ENCODE peak calls at places on chromosome 4, in eight cellular contexts. Q is ELR; C is ureter; S is cerebellar cortex; I is tibial nerve; X is stimulated activated CD8-positive, alpha-beta memory T cell treated with anti-CD3 and anti-CD28 coated beads, Interleukin-4, amount 100 ng/mL, for 24 hours; Y is CD8-positive, alpha-beta memory T cell; A is pancreas. G is an unnamed sample.

GRCh38 chr4:61853041-61853440 is 652.9 kb downstream of the ADGRL3 start:
- DNase-seq in Q (no peak), C (no peak), S (no peak), I (no peak), X (no peak), Y (no peak), A (no peak), G (no peak)

GRCh38 chr4:182449960-182450359 is 206.8 kb downstream of the TENM3 start:
- DNase-seq in Q (no peak), C (no peak), S (peak; percentile 43), I (no peak), X (no peak), Y (no peak), A (no peak), G (no peak)

GRCh38 chr4:75412746-75413145 is 101.5 kb downstream of the RCHY1 start:
- DNase-seq in Q (no peak), C (no peak), S (no peak), I (no peak), X (no peak), Y (no peak), A (no peak), G (no peak)

GRCh38 chr4:78720994-78721677 is 55.0 kb upstream of the BMP2K start:
- DNase-seq in Q (no peak), C (no peak), S (no peak), I (no peak), X (peak; percentile 1), Y (no peak), A (no peak), G (no peak)

GRCh38 chr4:42401171-42401570 is 3.9 kb downstream of the SHISA3 start:
- DNase-seq in Q (no peak), C (no peak), S (peak; percentile 13), I (no peak), X (no peak), Y (no peak), A (peak; percentile 17), G (peak; percentile 67)

GRCh38 chr4:55121246-55121645 is 4.1 kb downstream of the KDR start:
- DNase-seq in Q (no peak), C (no peak), S (no peak), I (no peak), X (no peak), Y (no peak), A (no peak), G (no peak)

GRCh38 chr4:7431696-7432530 is 2.8 kb downstream of the PSAPL1 start:
- DNase-seq in Q (no peak), C (no peak), S (no peak), I (no peak), X (no peak), Y (no peak), A (no peak), G (no peak)

GRCh38 chr4:76589872-76590846 is 155.1 kb downstream of the SHROOM3 start:
- DNase-seq in Q (peak; percentile 94), C (no peak), S (peak; percentile 87), I (no peak), X (no peak), Y (no peak), A (peak; percentile 53), G (peak; percentile 74)

GRCh38 chr4:22897520-22898108 is 204.9 kb downstream of the GBA3 start:
- DNase-seq in Q (peak; percentile 19), C (no peak), S (peak; percentile 22), I (no peak), X (no peak), Y (no peak), A (peak; percentile 30), G (no peak)

GRCh38 chr4:145816091-145816490 is 122.5 kb downstream of the ZNF827 start:
- DNase-seq in Q (no peak), C (no peak), S (no peak), I (no peak), X (no peak), Y (no peak), A (no peak), G (no peak)

GRCh38 chr4:27248829-27249228 is 388.2 kb downstream of the STIM2 start:
- DNase-seq in Q (peak; percentile 18), C (no peak), S (no peak), I (no peak), X (no peak), Y (no peak), A (no peak), G (no peak)

GRCh38 chr4:40132816-40133215 is 64.0 kb upstream of the RHOH start:
- DNase-seq in Q (no peak), C (no peak), S (no peak), I (no peak), X (no peak), Y (no peak), A (no peak), G (no peak)

GRCh38 chr4:174490356-174490969 is 31.8 kb downstream of the HPGD start:
- DNase-seq in Q (peak; percentile 51), C (no peak), S (no peak), I (no peak), X (no peak), Y (no peak), A (no peak), G (no peak)

GRCh38 chr4:186144596-186145569 is 40.4 kb downstream of the FAM149A start:
- DNase-seq in Q (peak; percentile 37), C (peak; percentile 71), S (peak; percentile 63), I (no peak), X (no peak), Y (no peak), A (peak; percentile 55), G (peak; percentile 79)

GRCh38 chr4:173252024-173252935 is 81.9 kb downstream of the HMGB2 start:
- DNase-seq in Q (peak; percentile 95), C (no peak), S (no peak), I (peak; percentile 55), X (no peak), Y (no peak), A (peak; percentile 90), G (peak; percentile 74)

GRCh38 chr4:101205878-101206277 is 141.4 kb downstream of the PPP3CA start:
- DNase-seq in Q (peak; percentile 69), C (no peak), S (no peak), I (no peak), X (no peak), Y (no peak), A (no peak), G (no peak)

GRCh38 chr4:175504316-175504715 is 307.7 kb downstream of the GPM6A start:
- DNase-seq in Q (no peak), C (no peak), S (no peak), I (no peak), X (no peak), Y (no peak), A (no peak), G (no peak)

GRCh38 chr4:98938386-98938785 is 9.5 kb upstream of the EIF4E start:
- DNase-seq in Q (peak; percentile 66), C (no peak), S (no peak), I (no peak), X (no peak), Y (no peak), A (no peak), G (no peak)

GRCh38 chr4:151407466-151408379 is 1.3 kb upstream of the FHIP1A start:
- DNase-seq in Q (no peak), C (peak; percentile 46), S (no peak), I (no peak), X (no peak), Y (no peak), A (peak; percentile 47), G (peak; percentile 72)

G was measured in Right ventricle myocardium inferior.